ENCODE peak calls at places on chromosomes 3 and 15, in nine cellular contexts. One of them, this sample, is unnamed.
A peak's percentile ranks its signal among the peaks of the same experiment; 100 is the strongest.

GRCh38 chr3:128489860-128490649 is 2.9 kb downstream of the GATA2 start:
- DNase-seq in IMR-90: no peak
- DNase-seq in thyroid gland: no peak
- DNase-seq in Peyer's patch: no peak
- DNase-seq in right lobe of liver: peak; percentile 29
- DNase-seq in transverse colon: no peak
- DNase-seq in H1: no peak
- DNase-seq in breast epithelium: peak; percentile 51
- DNase-seq in stomach: no peak
- DNase-seq in this sample: no peak

GRCh38 chr15:59170295-59170881 is 36.3 kb upstream of the LDHAL6B start:
- DNase-seq in IMR-90: no peak
- DNase-seq in thyroid gland: peak; percentile 84
- DNase-seq in Peyer's patch: no peak
- DNase-seq in right lobe of liver: peak; percentile 76
- DNase-seq in transverse colon: peak; percentile 37
- DNase-seq in H1: no peak
- DNase-seq in breast epithelium: peak; percentile 89
- DNase-seq in stomach: peak; percentile 91
- DNase-seq in this sample: peak; percentile 57

GRCh38 chr3:127628788-127629456 is at the start of gene PODXL2:
- DNase-seq in IMR-90: peak; percentile 52
- DNase-seq in thyroid gland: peak; percentile 59
- DNase-seq in Peyer's patch: no peak
- DNase-seq in right lobe of liver: peak; percentile 52
- DNase-seq in transverse colon: peak; percentile 53
- DNase-seq in H1: peak; percentile 13
- DNase-seq in breast epithelium: no peak
- DNase-seq in stomach: peak; percentile 55
- DNase-seq in this sample: peak; percentile 70

GRCh38 chr3:8490079-8490552 is 11.5 kb upstream of the LMCD1 start:
- DNase-seq in IMR-90: peak; percentile 98
- DNase-seq in thyroid gland: peak; percentile 13
- DNase-seq in Peyer's patch: no peak
- DNase-seq in right lobe of liver: no peak
- DNase-seq in transverse colon: no peak
- DNase-seq in H1: no peak
- DNase-seq in breast epithelium: no peak
- DNase-seq in stomach: no peak
- DNase-seq in this sample: no peak

GRCh38 chr3:99319961-99320360 is 318.4 kb upstream of the COL8A1 start:
- DNase-seq in IMR-90: peak; percentile 94
- DNase-seq in thyroid gland: no peak
- DNase-seq in Peyer's patch: no peak
- DNase-seq in right lobe of liver: no peak
- DNase-seq in transverse colon: no peak
- DNase-seq in H1: no peak
- DNase-seq in breast epithelium: no peak
- DNase-seq in stomach: no peak
- DNase-seq in this sample: no peak

GRCh38 chr3:144556392-144556791 is 584.8 kb downstream of the DIPK2A start:
- DNase-seq in IMR-90: peak; percentile 7
- DNase-seq in thyroid gland: no peak
- DNase-seq in Peyer's patch: no peak
- DNase-seq in right lobe of liver: no peak
- DNase-seq in transverse colon: no peak
- DNase-seq in H1: no peak
- DNase-seq in breast epithelium: no peak
- DNase-seq in stomach: no peak
- DNase-seq in this sample: no peak

GRCh38 chr15:56243117-56243773 is 434 bp downstream of the RFX7 start:
- DNase-seq in IMR-90: peak; percentile 26
- DNase-seq in thyroid gland: peak; percentile 48
- DNase-seq in Peyer's patch: peak; percentile 47
- DNase-seq in right lobe of liver: peak; percentile 45
- DNase-seq in transverse colon: peak; percentile 49
- DNase-seq in H1: no peak
- DNase-seq in breast epithelium: no peak
- DNase-seq in stomach: peak; percentile 31
- DNase-seq in this sample: peak; percentile 58

GRCh38 chr3:58537412-58538301 is 667 bp upstream of the ACOX2 start:
- DNase-seq in IMR-90: no peak
- DNase-seq in thyroid gland: no peak
- DNase-seq in Peyer's patch: no peak
- DNase-seq in right lobe of liver: no peak
- DNase-seq in transverse colon: no peak
- DNase-seq in H1: no peak
- DNase-seq in breast epithelium: no peak
- DNase-seq in stomach: peak; percentile 47
- DNase-seq in this sample: no peak

GRCh38 chr3:159775372-159775961 is 213.2 kb upstream of the IL12A start:
- DNase-seq in IMR-90: peak; percentile 83
- DNase-seq in thyroid gland: peak; percentile 12
- DNase-seq in Peyer's patch: no peak
- DNase-seq in right lobe of liver: no peak
- DNase-seq in transverse colon: peak; percentile 43
- DNase-seq in H1: peak; percentile 41
- DNase-seq in breast epithelium: no peak
- DNase-seq in stomach: no peak
- DNase-seq in this sample: no peak

GRCh38 chr15:100147828-100148227 is 193.9 kb downstream of the ADAMTS17 start:
- DNase-seq in IMR-90: no peak
- DNase-seq in thyroid gland: no peak
- DNase-seq in Peyer's patch: no peak
- DNase-seq in right lobe of liver: no peak
- DNase-seq in transverse colon: no peak
- DNase-seq in H1: no peak
- DNase-seq in breast epithelium: no peak
- DNase-seq in stomach: no peak
- DNase-seq in this sample: no peak

DNA sequence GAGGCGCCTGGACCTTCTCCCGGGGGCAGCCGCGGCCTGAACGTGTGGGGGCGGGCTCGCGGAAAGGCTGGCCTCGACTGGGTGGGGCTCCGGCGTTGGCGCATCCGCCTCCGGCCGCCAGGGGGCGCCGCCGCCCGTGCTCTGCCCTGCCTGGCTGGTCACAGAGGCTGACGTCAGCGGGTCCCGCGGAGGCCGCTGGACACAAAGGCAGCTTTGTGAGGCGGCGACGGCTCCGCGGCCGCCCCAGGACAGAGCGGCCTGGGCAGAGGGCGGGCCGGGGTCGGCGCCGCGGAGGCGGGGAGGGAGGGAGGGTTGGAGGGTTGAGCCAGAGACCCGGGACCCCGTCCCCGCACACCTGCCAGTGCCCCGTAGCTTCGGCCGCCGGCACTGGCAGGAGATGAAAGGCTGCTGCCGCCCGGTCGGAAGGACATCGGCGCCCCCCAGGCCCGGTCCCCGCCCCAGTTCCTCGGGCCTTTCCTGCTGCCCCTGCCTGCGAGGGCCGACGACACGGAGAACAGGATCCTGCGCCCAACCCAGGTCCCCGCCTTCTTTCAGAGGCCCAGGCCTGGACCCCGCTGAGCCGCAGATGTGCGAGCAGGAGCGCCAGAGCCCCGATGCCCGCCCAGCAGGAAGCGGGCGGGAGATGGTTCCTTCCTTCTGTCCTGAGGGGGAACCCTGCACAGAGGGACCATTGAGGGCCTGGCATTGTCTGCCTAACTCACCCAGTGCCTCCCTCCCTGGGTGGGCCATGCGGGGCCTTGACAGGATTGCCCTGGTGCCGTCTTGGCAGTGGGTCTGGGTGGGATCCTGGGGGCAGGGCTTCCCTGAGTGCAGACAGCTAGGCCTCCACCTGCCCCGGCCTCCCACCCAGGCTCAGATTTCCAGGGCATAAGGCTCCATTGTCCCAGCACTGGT is 8.7 kb upstream of the SEMA3B start:
- DNase-seq in IMR-90: peak; percentile 86
- DNase-seq in thyroid gland: peak; percentile 94
- DNase-seq in Peyer's patch: peak; percentile 87
- DNase-seq in right lobe of liver: peak; percentile 96
- DNase-seq in transverse colon: peak; percentile 95
- DNase-seq in H1: no peak
- DNase-seq in breast epithelium: peak; percentile 94
- DNase-seq in stomach: peak; percentile 96
- DNase-seq in this sample: peak; percentile 92
- TF ChIP-seq POLR2A in IMR-90: peak; percentile 77
- TF ChIP-seq POLR2A in thyroid gland: peak; percentile 85
- TF ChIP-seq POLR2A in Peyer's patch: peak; percentile 25
- TF ChIP-seq POLR2A in right lobe of liver: peak; percentile 69
- TF ChIP-seq POLR2A in transverse colon: peak; percentile 68
- TF ChIP-seq POLR2A in H1: peak; percentile 84
- TF ChIP-seq POLR2A in breast epithelium: peak; percentile 20
- TF ChIP-seq POLR2A in stomach: no peak
- TF ChIP-seq POLR2A in this sample: peak; percentile 41

GRCh38 chr3:183229177-183229576 is 23.9 kb upstream of the B3GNT5 start:
- DNase-seq in IMR-90: no peak
- DNase-seq in thyroid gland: no peak
- DNase-seq in Peyer's patch: no peak
- DNase-seq in right lobe of liver: no peak
- DNase-seq in transverse colon: no peak
- DNase-seq in H1: no peak
- DNase-seq in breast epithelium: no peak
- DNase-seq in stomach: no peak
- DNase-seq in this sample: no peak

GRCh38 chr3:183239046-183239445 is 14.0 kb upstream of the B3GNT5 start:
- DNase-seq in IMR-90: no peak
- DNase-seq in thyroid gland: no peak
- DNase-seq in Peyer's patch: no peak
- DNase-seq in right lobe of liver: no peak
- DNase-seq in transverse colon: no peak
- DNase-seq in H1: no peak
- DNase-seq in breast epithelium: no peak
- DNase-seq in stomach: no peak
- DNase-seq in this sample: no peak

GRCh38 chr3:183230826-183231225 is 22.2 kb upstream of the B3GNT5 start:
- DNase-seq in IMR-90: no peak
- DNase-seq in thyroid gland: no peak
- DNase-seq in Peyer's patch: no peak
- DNase-seq in right lobe of liver: no peak
- DNase-seq in transverse colon: no peak
- DNase-seq in H1: no peak
- DNase-seq in breast epithelium: no peak
- DNase-seq in stomach: no peak
- DNase-seq in this sample: no peak

DNA sequence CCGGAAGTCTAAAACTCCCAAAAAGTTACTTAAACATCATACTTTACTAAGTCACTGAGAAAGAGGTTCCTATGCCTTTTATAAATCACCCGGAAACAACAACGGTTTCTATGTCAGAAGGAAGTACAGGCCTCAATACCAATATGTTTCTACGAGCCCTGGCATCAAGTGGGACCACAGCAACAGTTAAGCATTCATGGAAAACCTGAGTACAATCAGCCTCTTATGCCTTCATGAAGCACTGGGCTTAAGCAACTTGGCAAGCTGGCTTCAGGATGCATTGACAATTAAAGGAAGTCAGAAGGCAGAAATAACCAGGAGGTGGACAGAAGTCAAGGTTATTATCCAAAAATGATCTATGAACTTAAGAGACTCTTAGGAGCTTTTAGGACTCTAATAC is 19.1 kb upstream of the B3GNT5 start:
- DNase-seq in IMR-90: no peak
- DNase-seq in thyroid gland: no peak
- DNase-seq in Peyer's patch: no peak
- DNase-seq in right lobe of liver: no peak
- DNase-seq in transverse colon: no peak
- DNase-seq in H1: no peak
- DNase-seq in breast epithelium: no peak
- DNase-seq in stomach: no peak
- DNase-seq in this sample: no peak
- H3K36me3 ChIP-seq in IMR-90: no peaks in the 10 kb centered on the region
- H3K36me3 ChIP-seq in thyroid gland: no peaks in the 10 kb centered on the region
- H3K36me3 ChIP-seq in Peyer's patch: no peaks in the 10 kb centered on the region
- H3K36me3 ChIP-seq in right lobe of liver: no peaks in the 10 kb centered on the region
- H3K36me3 ChIP-seq in transverse colon: no peaks in the 10 kb centered on the region
- H3K36me3 ChIP-seq in H1: no peaks in the 10 kb centered on the region
- H3K36me3 ChIP-seq in breast epithelium: no peaks in the 10 kb centered on the region
- H3K36me3 ChIP-seq in stomach: no peaks in the 10 kb centered on the region
- H3K36me3 ChIP-seq in this sample: no peaks in the 10 kb centered on the region

GRCh38 chr3:179488213-179488612 is 36.9 kb upstream of the GNB4 start:
- DNase-seq in IMR-90: no peak
- DNase-seq in thyroid gland: no peak
- DNase-seq in Peyer's patch: no peak
- DNase-seq in right lobe of liver: no peak
- DNase-seq in transverse colon: no peak
- DNase-seq in H1: no peak
- DNase-seq in breast epithelium: no peak
- DNase-seq in stomach: no peak
- DNase-seq in this sample: no peak

GRCh38 chr3:179495483-179495882 is 44.2 kb upstream of the GNB4 start:
- DNase-seq in IMR-90: no peak
- DNase-seq in thyroid gland: no peak
- DNase-seq in Peyer's patch: no peak
- DNase-seq in right lobe of liver: no peak
- DNase-seq in transverse colon: no peak
- DNase-seq in H1: no peak
- DNase-seq in breast epithelium: no peak
- DNase-seq in stomach: no peak
- DNase-seq in this sample: no peak

GRCh38 chr3:179493260-179493659 is 42.0 kb upstream of the GNB4 start:
- DNase-seq in IMR-90: no peak
- DNase-seq in thyroid gland: no peak
- DNase-seq in Peyer's patch: no peak
- DNase-seq in right lobe of liver: no peak
- DNase-seq in transverse colon: no peak
- DNase-seq in H1: no peak
- DNase-seq in breast epithelium: no peak
- DNase-seq in stomach: no peak
- DNase-seq in this sample: no peak
- H3K9me3 ChIP-seq in IMR-90: peaks cover 21% of the 10 kb centered on the region
- H3K9me3 ChIP-seq in thyroid gland: no peaks in the 10 kb centered on the region
- H3K9me3 ChIP-seq in Peyer's patch: peaks cover 14% of the 10 kb centered on the region
- H3K9me3 ChIP-seq in right lobe of liver: peaks cover 14% of the 10 kb centered on the region
- H3K9me3 ChIP-seq in transverse colon: peaks cover 25% of the 10 kb centered on the region
- H3K9me3 ChIP-seq in H1: peaks cover 9% of the 10 kb centered on the region
- H3K9me3 ChIP-seq in breast epithelium: peaks cover 65% of the 10 kb centered on the region
- H3K9me3 ChIP-seq in stomach: peaks cover 53% of the 10 kb centered on the region
- H3K9me3 ChIP-seq in this sample: no peaks in the 10 kb centered on the region

DNA sequence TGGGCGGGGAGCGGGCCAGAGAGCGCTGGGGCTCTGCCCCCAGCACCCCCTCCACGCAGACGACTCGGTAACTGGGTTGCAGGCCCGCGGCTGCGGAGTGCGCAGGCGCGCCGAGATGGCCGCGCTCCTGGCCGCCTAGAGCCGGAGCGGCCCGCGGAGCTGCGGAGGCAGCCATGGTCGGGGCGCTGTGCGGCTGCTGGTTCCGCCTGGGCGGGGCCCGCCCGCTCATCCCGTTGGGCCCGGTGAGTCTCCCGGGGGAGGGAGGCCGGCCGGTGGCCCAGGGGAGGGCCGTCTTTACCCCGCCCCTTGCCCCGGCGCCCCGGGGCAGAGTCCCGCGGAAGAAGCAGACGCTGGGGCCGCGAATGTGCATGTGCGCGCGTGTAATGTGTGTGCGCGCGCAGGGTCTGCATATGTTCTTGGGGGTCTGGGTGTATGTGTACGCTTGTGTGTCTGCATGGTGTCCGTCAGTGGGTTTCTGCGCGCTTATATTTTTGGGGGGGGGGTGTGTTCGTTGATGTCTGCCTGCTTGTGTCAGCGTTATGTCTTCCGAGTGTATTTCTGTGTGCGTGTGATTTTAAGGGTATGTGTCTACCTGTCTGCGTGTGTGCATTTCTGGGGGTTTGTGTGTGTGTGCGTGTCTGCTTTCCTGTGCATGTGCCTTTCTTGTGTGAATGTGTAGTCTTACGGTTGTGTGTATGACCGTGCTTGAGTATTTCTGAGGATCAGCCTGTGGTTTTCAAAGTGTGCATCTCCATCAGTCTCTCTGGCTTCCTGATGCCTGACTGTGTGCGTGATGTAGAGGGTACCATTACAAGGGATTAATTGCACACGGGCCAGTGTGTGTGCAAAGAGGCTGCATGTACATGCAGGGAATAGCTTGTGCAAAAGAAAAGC is at the start of gene ABHD14A:
- DNase-seq in IMR-90: peak; percentile 55
- DNase-seq in thyroid gland: peak; percentile 68
- DNase-seq in Peyer's patch: peak; percentile 61
- DNase-seq in right lobe of liver: peak; percentile 89
- DNase-seq in transverse colon: peak; percentile 88
- DNase-seq in H1: no peak
- DNase-seq in breast epithelium: peak; percentile 70
- DNase-seq in stomach: peak; percentile 78
- DNase-seq in this sample: peak; percentile 68
- TF ChIP-seq POLR2A in IMR-90: no peak
- TF ChIP-seq POLR2A in thyroid gland: peak; percentile 80
- TF ChIP-seq POLR2A in Peyer's patch: peak; percentile 88
- TF ChIP-seq POLR2A in right lobe of liver: peak; percentile 89
- TF ChIP-seq POLR2A in transverse colon: peak; percentile 85
- TF ChIP-seq POLR2A in H1: peak; percentile 49
- TF ChIP-seq POLR2A in breast epithelium: no peak
- TF ChIP-seq POLR2A in stomach: no peak
- TF ChIP-seq POLR2A in this sample: peak; percentile 58

This sample was measured in adrenal gland.